ENCODE peak calls at places on chromosome 4, in four cellular contexts. F, S, Z and X are unnamed samples. For H3K4me1, the result is how much of the 10 kb centered on the place peaks cover.

GRCh38 chr4:103075435-103075893 is 1.1 kb downstream of the SLC9B2 start:
- DNase-seq in F (no peak), S (no peak), Z (peak), X (peak)

GRCh38 chr4:61994036-61994435 is 793.9 kb downstream of the ADGRL3 start:
- DNase-seq in F (no peak), S (no peak), Z (peak), X (no peak)

GRCh38 chr4:67459164-67459563 is 86.1 kb downstream of the CENPC start:
- DNase-seq in F (no peak), S (no peak), Z (peak), X (peak)

GRCh38 chr4:76265631-76266218 is 14.2 kb downstream of the FAM47E start:
- DNase-seq in F (no peak), S (no peak), Z (no peak), X (no peak)

GRCh38 chr4:88276952-88277710 is 7.2 kb downstream of the PPM1K start:
- DNase-seq in F (no peak), S (no peak), Z (no peak), X (no peak)

GRCh38 chr4:147617841-147618421 is 734 bp downstream of the TMEM184C start:
- DNase-seq in F (no peak), S (no peak), Z (no peak), X (no peak)

GRCh38 chr4:99506781-99507180 is 4.0 kb upstream of the C4orf17 start:
- DNase-seq in F (no peak), S (no peak), Z (no peak), X (no peak)

GRCh38 chr4:95362906-95363578 is 185.7 kb downstream of the UNC5C start:
- DNase-seq in F (no peak), S (peak), Z (peak), X (no peak)

GRCh38 chr4:184312126-184312525 is 94.5 kb upstream of the ENPP6 start:
- DNase-seq in F (no peak), S (no peak), Z (no peak), X (no peak)
- H3K4me1 ChIP-seq in F (under half), S (under half), Z (under half), X (under half)

GRCh38 chr4:121358473-121358872 is 22.3 kb downstream of the QRFPR start:
- DNase-seq in F (no peak), S (no peak), Z (peak), X (peak)
- H3K4me1 ChIP-seq in F (under half), S (under half), Z (under half), X (under half)

DNA sequence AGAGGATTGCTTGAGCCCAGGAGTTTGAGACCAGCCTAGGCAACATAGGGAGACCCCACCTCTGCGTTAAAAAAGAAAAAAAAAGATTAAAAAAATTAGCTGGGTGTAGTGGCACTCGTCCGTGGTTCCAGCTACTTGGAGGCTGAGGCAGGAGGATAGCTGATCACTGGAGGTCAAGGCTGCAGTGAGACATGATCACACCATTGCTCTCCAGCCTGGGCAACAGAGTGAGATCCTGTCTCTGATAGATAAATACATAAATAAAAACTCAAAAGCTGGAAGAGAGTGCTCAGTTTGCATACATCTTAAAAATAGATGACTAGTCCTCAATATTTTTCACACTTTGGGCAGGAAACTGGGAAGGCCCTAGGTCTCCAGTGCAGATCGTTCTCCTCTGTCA is 54.1 kb downstream of the TMEM131L start:
- DNase-seq in F (no peak), S (no peak), Z (no peak), X (no peak)
- H3K4me1 ChIP-seq in F (half or more), S (under half), Z (under half), X (under half)

DNA sequence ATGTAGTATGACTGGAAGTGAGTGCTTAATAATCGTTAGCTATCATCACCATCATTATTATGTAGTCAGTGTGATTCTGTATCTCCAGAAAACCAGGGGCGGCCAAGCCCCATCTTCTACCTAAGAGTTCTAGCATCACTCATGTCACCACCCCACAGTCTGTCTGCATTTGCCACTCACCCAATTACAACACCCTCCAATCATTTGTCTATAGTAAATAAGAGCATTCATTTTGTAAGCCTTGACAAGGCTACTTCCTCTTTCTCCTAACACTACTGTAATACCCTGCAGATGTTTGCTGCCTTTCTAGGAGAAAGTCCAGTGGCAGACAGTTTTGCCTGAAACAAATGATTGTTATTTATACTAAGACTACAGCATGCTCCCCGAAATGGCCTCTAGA is 15.8 kb upstream of the IL21 start:
- DNase-seq in F (no peak), S (no peak), Z (no peak), X (no peak)
- H3K4me1 ChIP-seq in F (under half), S (under half), Z (under half), X (under half)

DNA sequence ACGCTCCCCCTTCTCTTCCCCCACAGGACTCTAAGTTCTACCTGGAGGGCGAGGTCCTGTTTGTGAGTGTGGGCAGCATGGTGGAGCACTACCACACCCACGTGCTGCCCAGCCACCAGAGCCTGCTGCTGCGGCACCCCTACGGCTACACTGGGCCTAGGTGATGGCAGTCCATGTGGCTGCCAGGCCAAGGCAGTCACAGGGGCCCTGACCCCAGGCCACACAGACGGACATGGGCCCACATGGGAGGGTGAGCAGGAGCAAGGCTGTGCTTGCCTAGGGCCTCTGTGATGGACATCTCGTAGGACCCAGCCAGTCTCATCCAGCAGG is 10.0 kb upstream of the ADD1 start:
- DNase-seq in F (no peak), S (peak), Z (no peak), X (no peak)
- H3K4me1 ChIP-seq in F (under half), S (under half), Z (under half), X (under half)

GRCh38 chr4:78560296-78560963 is 8.9 kb downstream of the ANXA3 start:
- DNase-seq in F (no peak), S (no peak), Z (peak), X (peak)

GRCh38 chr4:78558421-78558820 is 6.9 kb downstream of the ANXA3 start:
- DNase-seq in F (no peak), S (no peak), Z (no peak), X (no peak)

GRCh38 chr4:78561677-78562076 is 10.1 kb downstream of the ANXA3 start:
- DNase-seq in F (no peak), S (no peak), Z (peak), X (peak)

GRCh38 chr4:78556655-78557054 is 5.1 kb downstream of the ANXA3 start:
- DNase-seq in F (no peak), S (no peak), Z (no peak), X (no peak)

GRCh38 chr4:78557841-78558240 is 6.3 kb downstream of the ANXA3 start:
- DNase-seq in F (no peak), S (no peak), Z (no peak), X (no peak)
- H3K4me1 ChIP-seq in F (under half), S (under half), Z (under half), X (under half)

GRCh38 chr4:174010547-174010946 is 272.9 kb downstream of the FBXO8 start:
- DNase-seq in F (no peak), S (no peak), Z (no peak), X (no peak)

GRCh38 chr4:174016251-174016650 is 267.2 kb downstream of the FBXO8 start:
- DNase-seq in F (no peak), S (no peak), Z (no peak), X (no peak)

GRCh38 chr4:174009686-174010451 is 273.6 kb downstream of the FBXO8 start:
- DNase-seq in F (no peak), S (no peak), Z (no peak), X (peak)

GRCh38 chr4:174018236-174018635 is 265.2 kb downstream of the FBXO8 start:
- DNase-seq in F (no peak), S (no peak), Z (no peak), X (no peak)

DNA sequence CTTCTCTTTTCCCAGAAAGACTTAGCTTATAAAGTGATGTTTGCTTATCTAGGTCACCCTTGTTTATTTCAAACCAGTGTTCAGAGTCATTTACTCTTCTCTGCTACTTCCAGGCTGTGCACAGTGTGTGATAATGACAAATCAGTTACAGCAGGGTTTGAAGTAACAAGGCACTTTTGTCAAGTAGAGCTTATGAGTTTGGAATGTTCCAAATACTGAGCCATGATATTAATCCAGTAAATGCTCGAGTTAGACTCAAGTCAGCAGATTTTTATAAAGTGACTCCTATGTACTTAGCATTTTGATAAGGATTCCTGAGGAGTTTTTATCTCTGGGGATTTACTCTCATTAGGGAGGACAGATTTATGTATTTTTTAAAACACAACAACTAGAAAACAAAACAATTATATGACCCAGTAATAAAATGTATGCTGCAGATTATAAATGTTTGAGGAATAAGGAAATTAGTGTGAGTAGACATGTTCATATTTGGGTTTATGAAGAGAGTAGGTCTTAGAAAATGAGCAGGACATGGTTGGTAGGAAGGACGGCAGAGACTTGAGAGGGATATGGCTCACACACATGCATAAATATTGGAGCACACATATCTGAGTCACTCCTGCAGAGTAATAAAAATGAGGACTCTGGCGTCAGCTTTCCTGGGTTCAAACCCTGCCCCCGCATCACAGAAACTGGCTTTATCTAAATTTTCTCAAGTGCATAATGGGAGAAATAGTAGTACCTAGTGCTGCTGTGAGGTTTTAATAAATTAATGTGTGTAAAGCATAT is 271.1 kb downstream of the FBXO8 start:
- DNase-seq in F (no peak), S (no peak), Z (no peak), X (peak)
- H3K4me1 ChIP-seq in F (under half), S (under half), Z (under half), X (under half)

DNA sequence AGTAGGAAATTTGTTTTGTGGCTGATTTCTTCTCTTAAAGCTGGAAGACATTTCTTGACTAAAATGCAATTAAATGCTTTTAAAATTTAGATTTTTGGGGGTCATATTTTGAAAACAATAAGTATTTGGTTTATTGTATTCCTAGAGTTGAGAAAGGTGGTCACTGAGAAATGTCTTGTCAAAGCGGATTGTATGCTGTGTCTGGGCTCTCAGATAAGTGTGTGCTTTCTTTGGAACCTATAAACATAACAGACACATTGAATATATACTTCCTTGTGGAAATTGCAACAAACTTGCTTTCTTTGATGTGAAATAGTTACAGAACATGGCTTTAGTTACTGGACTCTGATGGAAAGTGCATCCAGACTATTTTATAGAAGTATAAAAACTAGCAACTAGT is 75.4 kb downstream of the AFF1 start:
- DNase-seq in F (no peak), S (no peak), Z (no peak), X (no peak)
- H3K4me1 ChIP-seq in F (half or more), S (under half), Z (under half), X (half or more)

DNA sequence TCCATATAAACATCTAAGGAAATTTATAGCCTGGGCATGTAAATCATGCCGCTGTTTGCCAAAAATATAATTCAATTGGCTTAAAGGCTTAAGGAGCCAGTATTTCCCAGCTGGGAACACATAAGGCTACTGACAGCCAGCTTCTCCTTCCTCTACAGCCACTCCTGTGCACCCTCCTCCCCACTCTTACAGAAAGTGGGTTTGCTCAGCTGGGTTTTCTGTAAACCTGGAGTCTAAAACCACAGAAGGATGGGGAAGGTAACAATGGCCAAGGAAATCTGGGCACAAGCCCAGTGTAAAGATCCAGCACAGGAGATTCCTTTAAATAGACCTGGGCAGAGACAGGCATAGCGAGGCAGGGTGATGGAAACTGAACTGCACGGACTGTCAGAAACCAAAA is 18.5 kb downstream of the ACSL1 start:
- DNase-seq in F (no peak), S (no peak), Z (peak), X (no peak)
- H3K4me1 ChIP-seq in F (under half), S (under half), Z (under half), X (half or more)